ENCODE peak calls at places on chromosomes 5 and 9, in five cellular contexts. Z, U, P, M and K are unnamed samples.

GRCh38 chr5:157451806-157452205 is 8.2 kb upstream of the NIPAL4 start:
- DNase-seq in Z (no peak), M (no peak), P (no peak), U (no peak), K (no peak)

GRCh38 chr5:132484386-132484715 is 6.2 kb downstream of the IRF1 start:
- DNase-seq in P (no peak), U (no peak), Z (no peak), M (no peak), K (no peak)

GRCh38 chr5:177364159-177364962 is 6.6 kb downstream of the RGS14 start:
- DNase-seq in P (no peak), M (no peak), Z (no peak), U (no peak), K (no peak)

GRCh38 chr9:120394058-120394669 is 185.8 kb downstream of the CDK5RAP2 start:
- DNase-seq in Z (peak; percentile 18), M (no peak), P (peak; percentile 64), U (peak; percentile 61), K (no peak)

GRCh38 chr5:17315710-17316221 is 98.3 kb downstream of the BASP1 start:
- DNase-seq in Z (no peak), P (no peak), M (no peak), U (no peak), K (no peak)

GRCh38 chr9:69476016-69476415 is 151.0 kb downstream of the ENTREP1 start:
- DNase-seq in Z (no peak), U (peak; percentile 16), P (no peak), M (no peak), K (no peak)

GRCh38 chr9:98536542-98537173 is 172.1 kb downstream of the GABBR2 start:
- DNase-seq in Z (peak; percentile 40), U (peak; percentile 56), M (no peak), P (no peak), K (peak; percentile 39)

GRCh38 chr5:81315336-81315735 is 13.9 kb downstream of the ZCCHC9 start:
- DNase-seq in P (no peak), Z (no peak), M (no peak), U (no peak), K (no peak)

GRCh38 chr5:180439911-180440769 is 54.0 kb upstream of the CNOT6 start:
- DNase-seq in P (no peak), Z (no peak), M (no peak), U (no peak), K (no peak)

GRCh38 chr9:128244443-128245226 is 31.2 kb downstream of the GOLGA2 start:
- DNase-seq in P (no peak), M (no peak), Z (no peak), U (no peak), K (no peak)

GRCh38 chr5:170103447-170103846 is 2.2 kb upstream of the FOXI1 start:
- DNase-seq in P (no peak), M (no peak), Z (no peak), U (no peak), K (no peak)

GRCh38 chr5:902129-902916 is 9.6 kb downstream of the TRIP13 start:
- DNase-seq in Z (no peak), M (no peak), U (no peak), P (no peak), K (no peak)

GRCh38 chr9:130927338-130927737 is 11.7 kb downstream of the FIBCD1 start:
- DNase-seq in Z (no peak), M (no peak), U (no peak), P (no peak), K (no peak)

GRCh38 chr9:101738566-101739183 is at the start of gene GRIN3A:
- DNase-seq in M (no peak), U (peak; percentile 3), Z (no peak), P (no peak), K (no peak)

GRCh38 chr9:115923903-115924668 is 229.5 kb upstream of the PAPPA start:
- DNase-seq in P (no peak), M (no peak), U (no peak), Z (no peak), K (no peak)

GRCh38 chr5:126917918-126918623 is 112.3 kb downstream of the MARCHF3 start:
- DNase-seq in M (no peak), P (no peak), U (no peak), Z (no peak), K (no peak)

GRCh38 chr9:134858051-134858841 is 22.4 kb upstream of the FCN2 start:
- DNase-seq in P (no peak), Z (peak; percentile 29), U (peak; percentile 29), M (no peak), K (no peak)

GRCh38 chr5:50958852-50959457 is 292.5 kb downstream of the PARP8 start:
- DNase-seq in P (peak; percentile 36), Z (no peak), M (no peak), U (no peak), K (no peak)

GRCh38 chr9:31166516-31166915 is 1217.9 kb upstream of the ACO1 start:
- DNase-seq in P (no peak), M (no peak), U (no peak), Z (no peak), K (no peak)

GRCh38 chr5:123204224-123204623 is 115.2 kb downstream of the PRDM6 start:
- DNase-seq in P (no peak), U (no peak), M (no peak), Z (no peak), K (no peak)

GRCh38 chr9:69030851-69031645 is 4.5 kb upstream of the FXN start:
- DNase-seq in Z (no peak), M (no peak), P (no peak), U (no peak), K (no peak)

GRCh38 chr5:129110742-129111141 is 16.2 kb downstream of the ISOC1 start:
- DNase-seq in Z (no peak), M (no peak), P (no peak), U (no peak), K (no peak)

GRCh38 chr9:87796232-87796631 is 70.3 kb downstream of the CTSL start:
- DNase-seq in P (no peak), Z (no peak), M (no peak), U (no peak), K (no peak)

GRCh38 chr5:173483160-173483559 is 133.3 kb downstream of the BOD1 start:
- DNase-seq in U (no peak), P (no peak), M (no peak), Z (no peak), K (no peak)

GRCh38 chr9:135085830-135086546 is 1.5 kb upstream of the OLFM1 start:
- DNase-seq in U (peak; percentile 68), M (no peak), P (peak; percentile 38), Z (peak; percentile 56), K (peak; percentile 68)

GRCh38 chr5:68562308-68562707 is 346.8 kb downstream of the PIK3R1 start:
- DNase-seq in M (no peak), P (no peak), U (no peak), Z (no peak), K (no peak)